ENCODE peak calls at places on chromosomes 7 and 10, in seven cellular contexts. X is WTC11, A is retina, D is T follicular helper cell, I is GM04503, J is kidney, B is iris pigment epithelial cell. G is an unnamed sample.

GRCh38 chr10:52875341-52875740 is 102.8 kb upstream of the MBL2 start:
- DNase-seq in B (no peak), X (no peak), J (no peak), D (no peak), I (no peak), A (no peak), G (no peak)

GRCh38 chr7:28953628-28954027 is 4.5 kb downstream of the TRIL start:
- DNase-seq in B (peak), D (no peak), A (no peak), J (no peak), I (no peak), X (no peak), G (peak)

GRCh38 chr10:85612378-85612775 is 754.2 kb downstream of the GRID1 start:
- DNase-seq in A (no peak), X (no peak), B (no peak), D (peak), J (no peak), I (no peak), G (peak)

GRCh38 chr7:33185786-33186185 is 56.4 kb downstream of the BBS9 start:
- DNase-seq in B (peak), I (no peak), A (peak), X (no peak), D (no peak), J (no peak), G (peak)

GRCh38 chr10:74669210-74669609 is 157.2 kb upstream of the KAT6B start:
- DNase-seq in I (peak), D (no peak), X (no peak), B (no peak), A (no peak), J (no peak), G (no peak)

GRCh38 chr7:28957064-28957821 is 887 bp downstream of the TRIL start:
- DNase-seq in A (peak), B (peak), D (no peak), X (peak), I (no peak), J (peak), G (no peak)

GRCh38 chr10:7480742-7481381 is 70.0 kb upstream of the SFMBT2 start:
- DNase-seq in X (no peak), D (no peak), J (no peak), B (no peak), I (no peak), A (peak), G (no peak)

GRCh38 chr10:69635428-69636272 is 5.6 kb downstream of the FAM241B start:
- DNase-seq in X (no peak), D (no peak), A (peak), J (no peak), B (no peak), I (no peak), G (no peak)

GRCh38 chr7:66964391-66964790 is 31.0 kb downstream of the SBDS start:
- DNase-seq in I (no peak), J (no peak), D (no peak), A (no peak), X (no peak), B (peak), G (no peak)

GRCh38 chr10:32400961-32401360 is 45.0 kb upstream of the CCDC7 start:
- DNase-seq in I (no peak), X (no peak), D (no peak), A (no peak), J (no peak), B (no peak), G (no peak)